ENCODE peak calls at places on chromosomes 3 and 15, in nine cellular contexts. Q is tibial artery, N is HL-60, G is heart left ventricle, Y is GM13977, X is neural progenitor cell, S is BE2C, H is fibroblast of mammary gland, B is GM06990. C is an unnamed sample.

GRCh38 chr3:64838150-64838735 is 150.4 kb upstream of the ADAMTS9 start:
- DNase-seq in Q (no peak), G (no peak), N (no peak), H (no peak), S (no peak), X (no peak), B (no peak), Y (no peak), C (no peak)

GRCh38 chr3:173371848-173372487 is 25.6 kb upstream of the NLGN1 start:
- DNase-seq in G (no peak), Y (no peak), Q (peak; percentile 34), X (peak; percentile 33), B (no peak), H (peak; percentile 48), N (no peak), S (peak; percentile 18), C (peak; percentile 40)

GRCh38 chr15:96324192-96324895 is 6.2 kb upstream of the NR2F2 start:
- DNase-seq in Q (peak; percentile 52), X (peak; percentile 61), Y (no peak), S (no peak), N (no peak), B (no peak), H (peak; percentile 63), G (no peak), C (no peak)

GRCh38 chr15:96252148-96252547 is 78.4 kb upstream of the NR2F2 start:
- DNase-seq in B (no peak), H (no peak), G (no peak), N (no peak), Q (no peak), Y (no peak), S (no peak), X (no peak), C (no peak)

GRCh38 chr3:178684881-178685590 is 148.8 kb downstream of the KCNMB2 start:
- DNase-seq in H (no peak), N (no peak), Y (no peak), Q (no peak), G (no peak), B (no peak), X (peak; percentile 70), S (no peak), C (peak; percentile 37)

GRCh38 chr3:111862974-111863373 is 3.9 kb downstream of the PHLDB2 start:
- DNase-seq in S (no peak), H (no peak), Q (no peak), X (no peak), G (no peak), N (no peak), B (no peak), Y (no peak), C (no peak)

GRCh38 chr3:127749787-127750225 is 72.5 kb downstream of the MGLL start:
- DNase-seq in Y (no peak), B (peak; percentile 64), X (no peak), S (no peak), N (no peak), Q (no peak), G (no peak), H (no peak), C (no peak)

GRCh38 chr3:111548060-111548459 is 6.1 kb downstream of the CD96 start:
- DNase-seq in X (no peak), Y (no peak), S (no peak), H (peak; percentile 7), G (no peak), Q (no peak), B (peak; percentile 40), N (no peak), C (no peak)

GRCh38 chr3:126349071-126349470 is 8.1 kb downstream of the KLF15 start:
- DNase-seq in H (no peak), G (no peak), S (no peak), B (no peak), X (no peak), Y (no peak), N (no peak), Q (peak; percentile 19), C (no peak)

GRCh38 chr3:126347543-126348161 is 9.6 kb downstream of the KLF15 start:
- DNase-seq in N (no peak), X (no peak), H (no peak), S (no peak), Y (no peak), Q (peak; percentile 17), G (no peak), B (no peak), C (peak; percentile 2)

GRCh38 chr3:126346466-126346865 is 10.7 kb downstream of the KLF15 start:
- DNase-seq in G (no peak), N (no peak), S (no peak), Y (no peak), Q (no peak), B (no peak), X (no peak), H (no peak), C (no peak)

GRCh38 chr3:126349611-126350501 is 7.4 kb downstream of the KLF15 start:
- DNase-seq in Y (no peak), H (no peak), Q (peak; percentile 16), X (no peak), B (no peak), S (no peak), N (no peak), G (no peak), C (no peak)

DNA sequence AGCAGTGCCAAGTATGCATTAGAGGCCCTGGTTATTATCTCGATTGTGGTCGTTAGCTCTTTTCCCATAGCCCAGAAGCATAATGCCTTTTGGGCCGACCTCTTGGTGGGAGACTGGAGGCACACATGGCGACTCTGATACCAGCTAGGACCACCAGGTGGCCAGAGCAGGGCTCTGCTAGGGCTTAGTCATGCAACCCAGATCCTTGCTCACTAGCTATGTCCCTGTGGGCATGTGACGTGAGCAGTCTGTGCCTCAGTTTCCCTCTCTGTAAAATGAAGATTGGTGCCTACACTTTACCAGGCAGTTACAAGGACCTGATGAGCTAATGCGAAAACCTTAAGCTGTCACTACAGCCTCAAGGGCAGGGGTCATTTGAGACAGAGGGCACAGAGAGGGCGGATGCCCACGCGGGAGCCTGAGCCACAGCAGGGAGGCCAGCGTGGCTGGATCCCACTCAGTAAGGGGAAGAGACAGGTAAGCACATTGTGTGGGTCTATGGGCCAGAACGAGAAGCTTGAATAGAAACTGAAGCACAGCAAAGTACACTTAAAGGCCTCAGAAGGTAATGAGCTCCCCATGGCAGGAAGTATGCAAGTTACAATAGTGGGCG is 8.8 kb downstream of the KLF15 start:
- DNase-seq in G (no peak), N (no peak), S (no peak), H (peak; percentile 18), B (no peak), Y (no peak), X (peak; percentile 37), Q (peak; percentile 15), C (no peak)
- TF ChIP-seq CTCF in G (no peak), N (no peak), S (peak; percentile 45), H (peak; percentile 19), B (peak; percentile 11), Y (no peak), X (peak; percentile 40), Q (no peak), C (peak; percentile 30)

GRCh38 chr15:29670266-29670665 is 152.0 kb downstream of the TJP1 start:
- DNase-seq in Y (no peak), B (no peak), Q (no peak), S (no peak), H (no peak), X (no peak), N (no peak), G (no peak), C (no peak)

GRCh38 chr15:29671308-29671981 is 150.8 kb downstream of the TJP1 start:
- DNase-seq in H (peak; percentile 89), N (no peak), G (no peak), Y (no peak), S (no peak), X (no peak), Q (no peak), B (no peak), C (no peak)

GRCh38 chr15:29668120-29668602 is 154.1 kb downstream of the TJP1 start:
- DNase-seq in Q (peak; percentile 35), B (no peak), H (peak; percentile 89), S (peak; percentile 86), G (peak; percentile 68), Y (no peak), N (peak; percentile 1), X (peak; percentile 91), C (peak; percentile 81)

GRCh38 chr15:29670945-29671307 is 151.3 kb downstream of the TJP1 start:
- DNase-seq in N (no peak), S (no peak), Q (no peak), G (no peak), X (no peak), H (peak; percentile 87), Y (no peak), B (no peak), C (no peak)

GRCh38 chr15:29669823-29670222 is 152.4 kb downstream of the TJP1 start:
- DNase-seq in X (no peak), H (no peak), Y (no peak), G (no peak), S (no peak), N (no peak), Q (no peak), B (no peak), C (no peak)
- TF ChIP-seq CTCF in X (no peak), H (no peak), Y (no peak), G (no peak), S (no peak), N (no peak), Q (no peak), B (no peak), C (no peak)

GRCh38 chr3:50568947-50569749 is at the start of gene HEMK1:
- DNase-seq in X (peak; percentile 98), G (peak; percentile 99), N (peak; percentile 81), Q (peak; percentile 98), Y (peak; percentile 99), B (peak; percentile 93), S (peak; percentile 94), H (peak; percentile 93), C (peak; percentile 90)

GRCh38 chr3:50572158-50572557 is 2.8 kb downstream of the HEMK1 start:
- DNase-seq in B (peak; percentile 43), Y (peak; percentile 83), H (peak; percentile 68), G (peak; percentile 84), Q (peak; percentile 60), N (peak; percentile 50), X (peak; percentile 71), S (peak; percentile 67), C (peak; percentile 79)

GRCh38 chr3:50572801-50573371 is 3.6 kb downstream of the HEMK1 start:
- DNase-seq in B (no peak), Y (no peak), Q (no peak), N (no peak), G (no peak), S (no peak), X (no peak), H (no peak), C (no peak)

GRCh38 chr3:50571486-50571885 is 2.2 kb downstream of the HEMK1 start:
- DNase-seq in B (no peak), Q (no peak), Y (no peak), G (no peak), N (no peak), X (no peak), S (no peak), H (no peak), C (no peak)

GRCh38 chr3:50570508-50571279 is 1.4 kb downstream of the HEMK1 start:
- DNase-seq in Y (no peak), G (no peak), X (no peak), B (no peak), N (no peak), H (no peak), S (no peak), Q (no peak), C (no peak)
- TF ChIP-seq CTCF in Y (no peak), G (no peak), X (no peak), B (no peak), N (no peak), H (no peak), S (no peak), Q (no peak), C (no peak)

DNA sequence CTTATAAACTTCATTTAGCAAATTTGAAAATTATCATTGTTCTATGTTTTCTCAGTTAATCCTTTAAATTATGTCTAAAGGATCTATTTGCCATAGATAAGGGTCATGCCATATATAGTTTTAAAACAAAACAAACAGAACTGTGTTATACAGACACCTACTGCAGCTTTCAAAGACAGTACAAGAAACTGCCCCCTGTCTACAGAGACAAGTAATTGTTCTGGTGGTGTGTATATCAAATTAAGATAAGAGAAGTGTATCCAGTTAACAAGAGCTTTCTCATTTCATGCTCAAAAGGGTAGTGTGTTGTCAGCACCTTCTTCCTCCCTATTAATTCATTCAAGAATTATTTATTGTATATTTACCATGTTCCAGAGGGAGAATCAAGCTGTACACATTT is 201.2 kb downstream of the FMN1 start:
- DNase-seq in B (no peak), Q (no peak), H (peak; percentile 37), X (peak; percentile 33), Y (no peak), G (no peak), S (no peak), N (no peak), C (no peak)
- TF ChIP-seq CTCF in B (peak; percentile 21), Q (no peak), H (peak; percentile 44), X (peak; percentile 58), Y (no peak), G (no peak), S (peak; percentile 49), N (no peak), C (peak; percentile 39)